ENCODE peak calls at places on chromosomes 3 and 15, in four cellular contexts. G is A549; V is CD4-positive, alpha-beta T cell; L is dorsolateral prefrontal cortex. M is an unnamed sample.
A peak's percentile ranks its signal among the peaks of the same experiment; 100 is the strongest.

GRCh38 chr3:138578141-138578540 is 15.9 kb downstream of the CEP70 start:
- DNase-seq in G (no peak), V (no peak), L (no peak), M (no peak)

GRCh38 chr3:173894-174293 is 22.7 kb upstream of the CHL1 start:
- DNase-seq in G (no peak), V (no peak), L (no peak), M (no peak)

GRCh38 chr15:92921215-92922131 is 21.3 kb downstream of the CHD2 start:
- DNase-seq in G (peak; percentile 60), V (no peak), L (no peak), M (peak; percentile 98)

GRCh38 chr3:149813367-149814281 is 609 bp downstream of the RNF13 start:
- DNase-seq in G (peak; percentile 17), V (no peak), L (no peak), M (no peak)

GRCh38 chr3:192188218-192188835 is 539.0 kb downstream of the FGF12 start:
- DNase-seq in G (peak; percentile 51), V (peak; percentile 3), L (no peak), M (no peak)

GRCh38 chr3:129822679-129823078 is 70.8 kb downstream of the TMCC1 start:
- DNase-seq in G (no peak), V (no peak), L (no peak), M (no peak)

GRCh38 chr3:127990051-127990450 is 62.2 kb upstream of the SEC61A1 start:
- DNase-seq in G (no peak), V (no peak), L (no peak), M (no peak)

GRCh38 chr15:65993226-65993625 is 123.9 kb downstream of the RAB11A start:
- DNase-seq in G (no peak), V (no peak), L (no peak), M (no peak)

GRCh38 chr15:78938608-78939488 is 6.0 kb downstream of the CTSH start:
- DNase-seq in G (no peak), V (no peak), L (no peak), M (no peak)

GRCh38 chr15:63503739-63504246 is 600 bp upstream of the USP3 start:
- DNase-seq in G (peak; percentile 93), V (peak; percentile 86), L (no peak), M (peak; percentile 74)

GRCh38 chr15:42919794-42920280 is 741 bp downstream of the TTBK2 start:
- DNase-seq in G (peak; percentile 17), V (peak; percentile 16), L (no peak), M (no peak)

GRCh38 chr3:8283180-8283579 is 218.4 kb upstream of the LMCD1 start:
- DNase-seq in G (no peak), V (no peak), L (no peak), M (no peak)

GRCh38 chr3:159796226-159796625 is 192.4 kb upstream of the IL12A start:
- DNase-seq in G (no peak), V (no peak), L (no peak), M (no peak)

GRCh38 chr3:139758654-139759291 is 81.0 kb upstream of the NMNAT3 start:
- DNase-seq in G (no peak), V (no peak), L (no peak), M (no peak)

GRCh38 chr15:63369296-63369695 is 12.3 kb downstream of the CA12 start:
- DNase-seq in G (no peak), V (no peak), L (no peak), M (no peak)

GRCh38 chr3:73511555-73511954 is 113.2 kb downstream of the PDZRN3 start:
- DNase-seq in G (no peak), V (no peak), L (peak; percentile 53), M (no peak)

GRCh38 chr15:82640672-82641071 is 6.5 kb downstream of the CPEB1 start:
- DNase-seq in G (no peak), V (no peak), L (no peak), M (no peak)

GRCh38 chr3:39412668-39413260 is 6.2 kb downstream of the RPSA start:
- DNase-seq in G (no peak), V (no peak), L (no peak), M (no peak)

GRCh38 chr15:72315706-72316370 is 4.1 kb downstream of the CELF6 start:
- DNase-seq in G (no peak), V (no peak), L (no peak), M (no peak)

GRCh38 chr3:23876901-23877300 is 39.9 kb downstream of the NKIRAS1 start:
- DNase-seq in G (no peak), V (no peak), L (no peak), M (no peak)

GRCh38 chr3:30496496-30496966 is 109.9 kb upstream of the TGFBR2 start:
- DNase-seq in G (no peak), V (no peak), L (no peak), M (peak; percentile 64)

GRCh38 chr15:49831206-49831965 is 210.5 kb downstream of the DTWD1 start:
- DNase-seq in G (peak; percentile 73), V (no peak), L (no peak), M (no peak)

GRCh38 chr3:59142581-59142980 is 92.8 kb upstream of the CFAP20DC start:
- DNase-seq in G (no peak), V (no peak), L (no peak), M (no peak)

GRCh38 chr3:58249358-58250092 is 11.9 kb downstream of the ABHD6 start:
- DNase-seq in G (no peak), V (no peak), L (no peak), M (no peak)

GRCh38 chr15:85587707-85588441 is 206.9 kb downstream of the KLHL25 start:
- DNase-seq in G (peak; percentile 58), V (no peak), L (no peak), M (peak; percentile 81)

GRCh38 chr15:55110446-55110845 is 86.3 kb downstream of the RSL24D1 start:
- DNase-seq in G (no peak), V (no peak), L (no peak), M (no peak)

GRCh38 chr3:186268616-186269448 is 93.2 kb downstream of the DGKG start:
- DNase-seq in G (peak; percentile 48), V (no peak), L (no peak), M (no peak)

GRCh38 chr3:151864423-151865101 is 8.9 kb upstream of the SUCNR1 start:
- DNase-seq in G (peak; percentile 45), V (no peak), L (no peak), M (no peak)
- H3K27ac ChIP-seq in G (peak overlapping the region; percentile 75), V (no peak overlapping the region), L (no peak overlapping the region), M (peak overlapping the region; percentile 28)

DNA sequence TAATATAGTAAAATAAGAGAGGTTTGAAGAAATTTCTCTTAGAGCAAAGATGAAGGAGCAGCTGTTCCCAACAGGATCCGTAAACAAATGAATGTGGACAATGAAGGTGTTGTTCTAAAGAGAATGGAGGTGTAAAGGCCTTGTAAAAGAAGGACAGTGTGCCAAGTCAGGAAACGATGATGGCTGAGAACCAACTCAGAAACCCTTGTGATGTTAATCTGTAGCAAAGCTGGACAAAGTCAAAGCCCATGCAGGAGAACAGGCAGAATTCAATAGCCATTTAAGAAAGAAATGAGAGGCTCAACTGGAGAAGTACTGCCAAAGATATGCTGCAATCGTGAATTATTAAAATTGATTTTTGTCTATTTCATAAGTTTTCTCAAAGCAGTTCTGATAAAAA is 192.2 kb downstream of the MBNL1 start:
- DNase-seq in G (no peak), V (no peak), L (no peak), M (no peak)
- H3K27ac ChIP-seq in G (no peak overlapping the region), V (no peak overlapping the region), L (peak overlapping the region; percentile 28), M (peak overlapping the region; percentile 48)

DNA sequence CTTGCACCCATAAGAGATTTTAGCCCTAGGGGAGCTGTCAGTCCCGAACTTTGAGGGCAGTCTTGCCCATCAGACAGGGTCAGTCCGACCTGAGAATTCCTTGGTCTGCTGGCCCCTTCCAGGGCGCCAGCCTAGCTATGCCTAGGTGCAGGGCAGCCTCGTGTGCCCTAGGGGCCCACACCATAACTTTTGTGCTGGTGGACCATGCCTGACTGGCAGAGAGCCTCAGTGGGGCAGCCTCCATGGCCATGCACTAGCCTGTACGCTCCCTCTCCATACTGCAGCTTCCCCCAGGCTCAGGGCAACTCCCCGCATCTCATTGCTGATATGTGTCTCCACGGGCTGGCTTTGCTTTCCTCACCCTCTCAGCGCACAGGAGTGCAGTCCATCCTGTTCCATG is 835.8 kb upstream of the ALCAM start:
- DNase-seq in G (no peak), V (no peak), L (no peak), M (no peak)
- H3K27ac ChIP-seq in G (no peak overlapping the region), V (no peak overlapping the region), L (no peak overlapping the region), M (no peak overlapping the region)

GRCh38 chr15:64690008-64690407 is 85.4 kb downstream of the RBPMS2 start:
- DNase-seq in G (no peak), V (no peak), L (no peak), M (no peak)
- H3K27ac ChIP-seq in G (no peak overlapping the region), V (no peak overlapping the region), L (peak overlapping the region; percentile 96), M (no peak overlapping the region)

GRCh38 chr3:78737988-78738387 is 1029.8 kb downstream of the ROBO1 start:
- DNase-seq in G (no peak), V (no peak), L (no peak), M (no peak)

GRCh38 chr3:78732893-78733292 is 1034.9 kb downstream of the ROBO1 start:
- DNase-seq in G (no peak), V (no peak), L (no peak), M (no peak)

GRCh38 chr3:78732471-78732870 is 1035.3 kb downstream of the ROBO1 start:
- DNase-seq in G (no peak), V (no peak), L (no peak), M (no peak)

GRCh38 chr3:78736863-78737262 is 1030.9 kb downstream of the ROBO1 start:
- DNase-seq in G (peak; percentile 43), V (no peak), L (no peak), M (peak; percentile 76)

GRCh38 chr3:78734048-78734637 is 1033.7 kb downstream of the ROBO1 start:
- DNase-seq in G (no peak), V (no peak), L (no peak), M (no peak)
- H3K27ac ChIP-seq in G (no peak overlapping the region), V (no peak overlapping the region), L (no peak overlapping the region), M (no peak overlapping the region)

DNA sequence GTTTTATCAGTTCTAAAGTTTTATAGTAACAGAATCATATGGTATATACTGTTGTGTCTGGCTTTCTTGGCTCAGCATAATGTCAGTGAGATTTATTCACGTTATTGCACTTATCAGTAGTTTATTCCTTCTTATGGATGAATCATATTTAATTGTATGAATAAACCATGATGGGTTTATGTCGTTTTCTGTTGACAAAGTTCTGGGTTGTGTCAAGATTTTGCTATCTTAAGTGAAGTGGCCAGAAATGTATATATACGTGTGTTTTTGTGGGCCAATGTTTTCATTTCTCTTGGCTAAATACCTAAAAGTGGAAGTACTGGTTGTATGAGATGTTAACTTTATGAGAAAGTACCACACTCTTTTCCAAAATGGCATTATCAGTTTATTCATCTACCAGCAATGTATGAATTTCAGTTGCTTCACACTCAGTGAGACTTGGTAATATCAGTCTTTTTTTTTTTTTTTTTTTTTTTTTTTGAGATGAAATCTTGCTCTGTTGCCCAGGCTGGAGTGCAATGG is 112.4 kb upstream of the DCBLD2 start:
- DNase-seq in G (no peak), V (no peak), L (no peak), M (peak; percentile 6)
- H3K27ac ChIP-seq in G (no peak overlapping the region), V (no peak overlapping the region), L (no peak overlapping the region), M (no peak overlapping the region)

DNA sequence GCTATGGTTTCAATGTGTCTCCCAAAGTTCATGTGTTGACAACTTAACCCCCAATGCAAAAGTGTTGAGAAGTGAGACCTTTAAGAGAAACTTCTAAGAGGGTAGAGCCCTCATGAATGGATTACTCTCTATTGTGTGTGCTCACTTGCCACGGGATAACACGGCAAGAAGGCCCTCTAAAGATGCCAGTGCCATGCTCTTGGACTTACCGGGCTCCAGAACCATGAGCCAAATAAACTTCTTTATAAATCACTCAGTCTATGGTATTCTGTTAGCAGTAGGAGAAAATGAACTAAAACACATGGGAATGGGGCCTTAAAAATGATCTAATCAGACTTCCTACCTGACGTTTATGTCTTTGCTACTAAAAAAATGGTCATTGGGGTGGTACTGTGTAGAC is 2.6 kb upstream of the TCF12 start:
- DNase-seq in G (no peak), V (no peak), L (no peak), M (no peak)
- H3K27ac ChIP-seq in G (no peak overlapping the region), V (no peak overlapping the region), L (no peak overlapping the region), M (no peak overlapping the region)

GRCh38 chr15:69861331-69862171 is 236.2 kb downstream of the TLE3 start:
- DNase-seq in G (no peak), V (no peak), L (no peak), M (no peak)
- H3K27ac ChIP-seq in G (no peak overlapping the region), V (no peak overlapping the region), L (no peak overlapping the region), M (no peak overlapping the region)